ENCODE peak calls at places on chromosomes 11 and 22, in eight cellular contexts. B is brain microvascular endothelial cell, M is astrocyte, Z is SK-N-SH, P is T47D, R is BE2C, C is activated T-cell treated with anti-CD3 and anti-CD28 coated beads for 1 hour, E is occipital lobe. K is an unnamed sample.

GRCh38 chr11:118895093-118896039 is 11.7 kb downstream of the CXCR5 start:
- DNase-seq in B (no peak), M (no peak), Z (no peak), P (no peak), R (peak; percentile 5), C (peak; percentile 59), E (no peak), K (peak; percentile 68)

GRCh38 chr11:10633261-10633660 is 60.3 kb downstream of the IRAG1 start:
- DNase-seq in B (no peak), M (no peak), Z (no peak), P (peak; percentile 63), R (no peak), C (no peak), E (no peak), K (no peak)

GRCh38 chr11:1760351-1761109 is 3.2 kb downstream of the CTSD start:
- DNase-seq in B (peak; percentile 67), M (peak; percentile 41), Z (no peak), P (no peak), R (no peak), C (no peak), E (peak; percentile 73), K (no peak)

GRCh38 chr11:43835104-43835503 is 45.5 kb upstream of the ALKBH3 start:
- DNase-seq in B (peak; percentile 8), M (no peak), Z (peak; percentile 44), P (no peak), R (peak; percentile 15), C (no peak), E (no peak), K (no peak)

GRCh38 chr22:42623756-42624446 is 9.2 kb upstream of the POLDIP3 start:
- DNase-seq in B (no peak), M (no peak), Z (no peak), P (no peak), R (no peak), C (no peak), E (no peak), K (no peak)

GRCh38 chr11:1970956-1971355 is 23.8 kb downstream of the MRPL23 start:
- DNase-seq in B (no peak), M (no peak), Z (no peak), P (no peak), R (no peak), C (no peak), E (no peak), K (no peak)

GRCh38 chr11:133896028-133896427 is 50.7 kb upstream of the SPATA19 start:
- DNase-seq in B (no peak), M (no peak), Z (no peak), P (no peak), R (no peak), C (no peak), E (no peak), K (no peak)

GRCh38 chr11:59503276-59503675 is at the start of gene OR4D11:
- DNase-seq in B (no peak), M (no peak), Z (no peak), P (no peak), R (no peak), C (no peak), E (no peak), K (no peak)